ENCODE peak calls at places on chromosomes 4 and X, in six cellular contexts. L is stromal cell of bone marrow; C is activated T-helper 2 cell treated with anti-CD3 and anti-CD28 coated beads, Interferon-gamma antibody, Interleukin-2, Interleukin-4, amounts not matched to agents 10 μg/mL and 5 μg/mL and 100 μg/mL, durations not matched to agents 14 hours and 24 hours and 36 hours; Y is activated T-helper 1 cell treated with Interleukin-2 at 50 U/mL for 16 hours; K is T follicular helper cell; W is GM13976. V is an unnamed sample.

GRCh38 chr4:83701041-83701440 is 165.1 kb downstream of the GPAT3 start:
- DNase-seq in L (no peak), K (no peak), Y (no peak), C (no peak), W (no peak), V (no peak)

GRCh38 chrX:120457766-120458180 is 11.3 kb downstream of the LAMP2 start:
- DNase-seq in K (no peak), W (peak), L (peak), Y (no peak), C (no peak), V (peak)

GRCh38 chr4:120977435-120977997 is 55.0 kb upstream of the PRDM5 start:
- DNase-seq in C (no peak), Y (no peak), K (no peak), L (peak), W (peak), V (no peak)

GRCh38 chr4:145131848-145132247 is 33.7 kb downstream of the ABCE1 start:
- DNase-seq in W (no peak), L (no peak), K (no peak), C (no peak), Y (no peak), V (no peak)

GRCh38 chr4:94412019-94413017 is 39.4 kb upstream of the PDLIM5 start:
- DNase-seq in K (no peak), Y (no peak), C (no peak), L (no peak), W (no peak), V (peak)

GRCh38 chr4:38326499-38326898 is 337.5 kb upstream of the KLF3 start:
- DNase-seq in C (no peak), Y (no peak), L (no peak), W (no peak), K (no peak), V (no peak)

GRCh38 chrX:33252306-33252825 is 41.0 kb upstream of the DMD start:
- DNase-seq in K (no peak), L (no peak), W (no peak), C (no peak), Y (no peak), V (no peak)

GRCh38 chr4:6891436-6892170 is 18.0 kb upstream of the TBC1D14 start:
- DNase-seq in K (no peak), W (no peak), C (no peak), Y (no peak), L (peak), V (no peak)

GRCh38 chr4:22645481-22646182 is 47.1 kb upstream of the GBA3 start:
- DNase-seq in Y (no peak), L (no peak), K (no peak), C (no peak), W (no peak), V (no peak)

GRCh38 chrX:6678313-6678712 is 143.4 kb upstream of the VCX3A start:
- DNase-seq in K (no peak), Y (no peak), L (no peak), C (no peak), W (no peak), V (no peak)